ENCODE peak calls at places on chromosome 6, in nine cellular contexts. J is AG09319, R is astrocyte of the spinal cord, Y is fibroblast of lung, D is HFFc6, I is mucosa of descending colon, W is RWPE1, K is type B pancreatic cell, Z is astrocyte. P is an unnamed sample.

GRCh38 chr6:30763618-30764489 is 19.5 kb upstream of the IER3 start:
- DNase-seq in J (no peak), R (peak; percentile 84), Y (peak; percentile 89), D (no peak), I (no peak), W (no peak), K (no peak), Z (peak; percentile 87), P (no peak)

GRCh38 chr6:21886601-21887091 is 293.1 kb downstream of the SOX4 start:
- DNase-seq in J (no peak), R (peak; percentile 68), Y (peak; percentile 76), D (peak; percentile 8), I (no peak), W (no peak), K (no peak), Z (peak; percentile 68), P (no peak)

GRCh38 chr6:132009175-132009574 is 58.0 kb upstream of the CCN2 start:
- DNase-seq in J (no peak), R (no peak), Y (no peak), D (no peak), I (no peak), W (no peak), K (no peak), Z (no peak), P (no peak)

GRCh38 chr6:132087391-132087790 is 136.2 kb upstream of the CCN2 start:
- DNase-seq in J (no peak), R (peak; percentile 64), Y (peak; percentile 66), D (no peak), I (no peak), W (no peak), K (no peak), Z (peak; percentile 52), P (no peak)

GRCh38 chr6:3849681-3850450 is 693 bp downstream of the FAM50B start:
- DNase-seq in J (no peak), R (peak; percentile 16), Y (peak; percentile 32), D (no peak), I (peak; percentile 65), W (no peak), K (no peak), Z (peak; percentile 12), P (peak; percentile 46)

GRCh38 chr6:20447581-20448132 is 46.0 kb downstream of the E2F3 start:
- DNase-seq in J (no peak), R (no peak), Y (no peak), D (no peak), I (no peak), W (no peak), K (no peak), Z (no peak), P (no peak)

GRCh38 chr6:132004668-132005067 is 53.5 kb upstream of the CCN2 start:
- DNase-seq in J (no peak), R (no peak), Y (no peak), D (no peak), I (no peak), W (no peak), K (no peak), Z (no peak), P (no peak)

GRCh38 chr6:134020543-134020942 is 31.9 kb downstream of the SLC2A12 start:
- DNase-seq in J (no peak), R (no peak), Y (no peak), D (no peak), I (no peak), W (no peak), K (no peak), Z (no peak), P (no peak)

GRCh38 chr6:85354761-85355618 is 94.9 kb upstream of the NT5E start:
- DNase-seq in J (peak; percentile 59), R (peak; percentile 81), Y (peak; percentile 43), D (peak; percentile 60), I (peak; percentile 73), W (peak; percentile 68), K (peak; percentile 72), Z (peak; percentile 22), P (peak; percentile 77)

GRCh38 chr6:34514593-34515472 is 41.3 kb downstream of the SPDEF start:
- DNase-seq in J (no peak), R (peak; percentile 37), Y (peak; percentile 70), D (peak; percentile 61), I (no peak), W (no peak), K (no peak), Z (peak; percentile 50), P (no peak)

GRCh38 chr6:102387351-102388033 is 994.0 kb downstream of the GRIK2 start:
- DNase-seq in J (no peak), R (no peak), Y (no peak), D (no peak), I (no peak), W (peak; percentile 33), K (no peak), Z (no peak), P (no peak)

GRCh38 chr6:33610779-33611421 is 10.2 kb upstream of the ITPR3 start:
- DNase-seq in J (no peak), R (no peak), Y (no peak), D (no peak), I (peak; percentile 69), W (no peak), K (no peak), Z (no peak), P (no peak)

GRCh38 chr6:4756247-4756646 is 20.0 kb upstream of the CDYL start:
- DNase-seq in J (no peak), R (no peak), Y (peak; percentile 39), D (no peak), I (no peak), W (no peak), K (no peak), Z (no peak), P (no peak)

GRCh38 chr6:10174056-10174455 is 240.8 kb downstream of the TFAP2A start:
- DNase-seq in J (no peak), R (no peak), Y (no peak), D (no peak), I (no peak), W (no peak), K (no peak), Z (no peak), P (no peak)
- TF ChIP-seq CTCF in J (no peak), R (no peak), Y (no peak), D (no peak), I (no peak), W (no peak), K (no peak), Z (no peak), P (no peak)

GRCh38 chr6:13195826-13196225 is 132.5 kb downstream of the TBC1D7 start:
- DNase-seq in J (no peak), R (no peak), Y (no peak), D (no peak), I (no peak), W (no peak), K (no peak), Z (no peak), P (no peak)

GRCh38 chr6:13191461-13191860 is 136.9 kb downstream of the TBC1D7 start:
- DNase-seq in J (no peak), R (no peak), Y (no peak), D (no peak), I (no peak), W (no peak), K (no peak), Z (no peak), P (no peak)

GRCh38 chr6:13190391-13190790 is 137.9 kb downstream of the TBC1D7 start:
- DNase-seq in J (no peak), R (no peak), Y (peak; percentile 32), D (no peak), I (no peak), W (no peak), K (no peak), Z (peak; percentile 9), P (no peak)

GRCh38 chr6:13189710-13190109 is 138.6 kb downstream of the TBC1D7 start:
- DNase-seq in J (no peak), R (no peak), Y (no peak), D (no peak), I (no peak), W (no peak), K (no peak), Z (no peak), P (no peak)

DNA sequence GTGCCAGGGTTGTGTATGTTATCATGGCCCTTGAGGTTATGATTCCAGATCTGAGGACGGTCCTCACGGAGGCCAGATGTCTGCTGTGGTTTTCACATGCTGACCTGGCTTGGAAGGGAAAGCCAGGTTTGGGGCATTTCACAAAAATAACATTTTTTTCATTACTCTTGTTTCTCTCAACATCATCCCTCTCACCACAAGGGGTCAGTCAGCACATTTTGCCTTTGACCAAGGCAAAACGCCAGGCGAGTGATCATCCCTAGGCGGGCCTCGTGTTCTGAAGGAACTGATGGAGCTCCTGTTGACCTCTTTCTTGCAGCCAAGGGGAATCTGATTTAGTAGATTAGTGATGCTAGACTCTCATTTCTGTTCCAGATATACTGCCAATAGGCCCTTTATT is 133.5 kb downstream of the TBC1D7 start:
- DNase-seq in J (peak; percentile 39), R (peak; percentile 52), Y (peak; percentile 53), D (peak; percentile 78), I (no peak), W (peak; percentile 65), K (no peak), Z (peak; percentile 38), P (peak; percentile 73)
- TF ChIP-seq CTCF in J (peak; percentile 67), R (peak; percentile 66), Y (peak; percentile 68), D (peak; percentile 88), I (no peak), W (peak; percentile 47), K (peak; percentile 71), Z (peak; percentile 40), P (peak; percentile 28)

DNA sequence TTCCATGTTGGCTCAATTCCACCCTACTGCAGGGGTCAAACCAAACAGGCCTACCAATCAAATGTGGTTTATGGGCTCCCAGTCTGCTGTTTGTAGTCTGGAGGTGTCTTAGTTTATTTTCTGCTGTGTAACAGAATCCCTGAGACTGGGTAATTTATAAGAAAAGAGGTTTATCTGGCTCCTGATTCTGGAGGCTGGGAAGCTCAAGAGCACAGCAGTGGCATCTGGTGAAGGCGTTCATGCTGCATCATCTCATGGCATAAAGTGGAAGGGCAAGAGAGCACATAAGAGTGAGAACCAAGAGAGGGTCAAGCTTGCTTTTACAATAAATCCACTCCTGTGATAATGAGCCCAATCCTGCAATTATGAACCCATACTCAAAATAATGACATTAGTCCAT is 85.4 kb downstream of the C6orf52 start:
- DNase-seq in J (no peak), R (no peak), Y (no peak), D (no peak), I (no peak), W (no peak), K (no peak), Z (no peak), P (no peak)
- TF ChIP-seq CTCF in J (no peak), R (no peak), Y (no peak), D (no peak), I (no peak), W (no peak), K (no peak), Z (no peak), P (no peak)

GRCh38 chr6:44128020-44128917 is 915 bp downstream of the TMEM63B start:
- DNase-seq in J (no peak), R (no peak), Y (peak; percentile 33), D (no peak), I (peak; percentile 74), W (peak; percentile 45), K (no peak), Z (no peak), P (peak; percentile 46)
- TF ChIP-seq CTCF in J (no peak), R (no peak), Y (no peak), D (peak; percentile 54), I (no peak), W (no peak), K (peak; percentile 53), Z (no peak), P (peak; percentile 37)